ENCODE peak calls at places on chromosome 6, in five cellular contexts. G is activated CD8-positive, alpha-beta memory T cell treated with anti-CD3 and anti-CD28 coated beads for 1 hour; P is NCI-H446; C is RWPE2; K is T47D. I is an unnamed sample.

GRCh38 chr6:38180586-38180985 is 361.1 kb downstream of the ZFAND3 start:
- DNase-seq in G (no peak), P (no peak), C (no peak), K (no peak), I (no peak)

GRCh38 chr6:4809999-4810918 is 34.1 kb downstream of the CDYL start:
- DNase-seq in G (no peak), P (no peak), C (no peak), K (peak; percentile 33), I (no peak)

GRCh38 chr6:132246632-132247270 is 154.5 kb downstream of the MOXD1 start:
- DNase-seq in G (no peak), P (no peak), C (no peak), K (no peak), I (no peak)

GRCh38 chr6:3406928-3407809 is 49.7 kb downstream of the SLC22A23 start:
- DNase-seq in G (no peak), P (no peak), C (no peak), K (no peak), I (no peak)

GRCh38 chr6:140203611-140204553 is 829.4 kb upstream of the CITED2 start:
- DNase-seq in G (no peak), P (no peak), C (no peak), K (no peak), I (no peak)

GRCh38 chr6:14060971-14061370 is 56.6 kb upstream of the CD83 start:
- DNase-seq in G (no peak), P (peak; percentile 59), C (no peak), K (no peak), I (no peak)

GRCh38 chr6:96610019-96610418 is 47.1 kb downstream of the FHL5 start:
- DNase-seq in G (no peak), P (no peak), C (no peak), K (no peak), I (no peak)

GRCh38 chr6:153059757-153060156 is 57.2 kb upstream of the MTRF1L start:
- DNase-seq in G (no peak), P (no peak), C (no peak), K (no peak), I (no peak)

GRCh38 chr6:145735356-145736165 is at the start of gene EPM2A:
- DNase-seq in G (peak; percentile 3), P (peak; percentile 71), C (peak; percentile 81), K (peak; percentile 86), I (peak; percentile 92)

GRCh38 chr6:154594474-154595198 is 84.2 kb upstream of the CNKSR3 start:
- DNase-seq in G (no peak), P (no peak), C (no peak), K (no peak), I (no peak)

GRCh38 chr6:131042664-131043063 is 20.4 kb downstream of the EPB41L2 start:
- DNase-seq in G (no peak), P (no peak), C (no peak), K (no peak), I (no peak)

GRCh38 chr6:125787791-125788190 is 3.0 kb upstream of the NCOA7 start:
- DNase-seq in G (no peak), P (no peak), C (no peak), K (peak; percentile 18), I (no peak)

GRCh38 chr6:160667854-160668481 is 3.9 kb upstream of the LPA start:
- DNase-seq in G (no peak), P (no peak), C (no peak), K (peak; percentile 45), I (no peak)

GRCh38 chr6:2135401-2135800 is 110.0 kb downstream of the GMDS start:
- DNase-seq in G (no peak), P (no peak), C (no peak), K (no peak), I (no peak)

GRCh38 chr6:168794515-168794914 is 353.5 kb downstream of the SMOC2 start:
- DNase-seq in G (no peak), P (no peak), C (no peak), K (no peak), I (no peak)

GRCh38 chr6:53737746-53738145 is 57.1 kb upstream of the LRRC1 start:
- DNase-seq in G (no peak), P (no peak), C (no peak), K (no peak), I (no peak)

GRCh38 chr6:82045965-82046756 is 201.4 kb downstream of the IBTK start:
- DNase-seq in G (no peak), P (no peak), C (no peak), K (no peak), I (no peak)

GRCh38 chr6:153392156-153392555 is 261.1 kb upstream of the RGS17 start:
- DNase-seq in G (no peak), P (no peak), C (no peak), K (no peak), I (no peak)

GRCh38 chr6:138545621-138545980 is 46.3 kb upstream of the NHSL1 start:
- DNase-seq in G (no peak), P (peak; percentile 70), C (no peak), K (no peak), I (peak; percentile 21)

GRCh38 chr6:139533573-139534471 is 159.4 kb upstream of the CITED2 start:
- DNase-seq in G (no peak), P (no peak), C (no peak), K (no peak), I (no peak)

GRCh38 chr6:5030596-5031136 is 26.8 kb upstream of the RPP40 start:
- DNase-seq in G (peak; percentile 33), P (peak; percentile 83), C (no peak), K (peak; percentile 92), I (peak; percentile 80)

I was measured in gastrocnemius medialis.